ENCODE peak calls at places on chromosomes 16 and 17, in ten cellular contexts. F, O, Y, P, G, J, X, E, N and D are unnamed samples.

GRCh38 chr16:67311607-67312449 is 14.7 kb downstream of the KCTD19 start:
- DNase-seq in F (no peak), O (no peak), Y (peak), P (no peak), G (peak), J (no peak), X (peak), E (no peak), N (peak), D (peak)

GRCh38 chr17:77833769-77834168 is 124.7 kb upstream of the TNRC6C start:
- DNase-seq in F (no peak), O (no peak), Y (no peak), P (no peak), G (no peak), J (no peak), X (peak), E (no peak), N (no peak), D (no peak)

GRCh38 chr17:1228752-1229353 is 41.4 kb upstream of the BHLHA9 start:
- DNase-seq in F (peak), O (no peak), Y (no peak), P (no peak), G (no peak), J (no peak), X (no peak), E (no peak), N (no peak), D (no peak)

GRCh38 chr16:80459331-80459777 is 81.4 kb upstream of the DYNLRB2 start:
- DNase-seq in F (no peak), O (no peak), Y (no peak), P (no peak), G (no peak), J (no peak), X (no peak), E (no peak), N (no peak), D (no peak)

GRCh38 chr17:17994271-17994670 is 21.6 kb downstream of the DRC3 start:
- DNase-seq in F (peak), O (no peak), Y (no peak), P (peak), G (no peak), J (no peak), X (no peak), E (no peak), N (peak), D (peak)

GRCh38 chr16:26963109-26963508 is 103.6 kb upstream of the C16orf82 start:
- DNase-seq in F (peak), O (no peak), Y (no peak), P (no peak), G (no peak), J (no peak), X (no peak), E (no peak), N (peak), D (peak)

GRCh38 chr17:29136998-29137730 is 43.0 kb downstream of the MYO18A start:
- DNase-seq in F (no peak), O (no peak), Y (no peak), P (no peak), G (no peak), J (no peak), X (no peak), E (no peak), N (peak), D (no peak)

GRCh38 chr17:77649717-77650211 is 308.7 kb upstream of the TNRC6C start:
- DNase-seq in F (no peak), O (no peak), Y (peak), P (no peak), G (no peak), J (no peak), X (no peak), E (no peak), N (no peak), D (peak)

GRCh38 chr16:19068237-19068815 is 912 bp downstream of the COQ7 start:
- DNase-seq in F (no peak), O (no peak), Y (no peak), P (no peak), G (no peak), J (no peak), X (no peak), E (no peak), N (no peak), D (no peak)

GRCh38 chr16:931651-932500 is 38.9 kb downstream of the LMF1 start:
- DNase-seq in F (no peak), O (no peak), Y (no peak), P (no peak), G (no peak), J (no peak), X (no peak), E (no peak), N (no peak), D (no peak)

GRCh38 chr17:48056879-48057278 is 8.7 kb downstream of the NFE2L1 start:
- DNase-seq in F (no peak), O (no peak), Y (no peak), P (no peak), G (no peak), J (no peak), X (no peak), E (no peak), N (no peak), D (no peak)

GRCh38 chr16:78768723-78769122 is 669.3 kb downstream of the WWOX start:
- DNase-seq in F (no peak), O (no peak), Y (no peak), P (no peak), G (peak), J (no peak), X (no peak), E (no peak), N (peak), D (no peak)

GRCh38 chr16:84061236-84061830 is 18.7 kb upstream of the SLC38A8 start:
- DNase-seq in F (no peak), O (no peak), Y (no peak), P (no peak), G (no peak), J (no peak), X (no peak), E (no peak), N (no peak), D (no peak)

GRCh38 chr16:89712476-89712805 is 8.3 kb downstream of the VPS9D1 start:
- DNase-seq in F (peak), O (no peak), Y (no peak), P (no peak), G (no peak), J (no peak), X (no peak), E (no peak), N (no peak), D (peak)

GRCh38 chr17:6160188-6160555 is 90.0 kb downstream of the WSCD1 start:
- DNase-seq in F (no peak), O (no peak), Y (no peak), P (no peak), G (no peak), J (no peak), X (no peak), E (no peak), N (no peak), D (no peak)

GRCh38 chr17:78230252-78230962 is 1.0 kb upstream of the TMEM235 start:
- DNase-seq in F (peak), O (no peak), Y (no peak), P (no peak), G (no peak), J (no peak), X (no peak), E (no peak), N (no peak), D (no peak)

GRCh38 chr17:44363613-44364159 is at the start of gene FAM171A2:
- DNase-seq in F (peak), O (no peak), Y (no peak), P (no peak), G (peak), J (no peak), X (peak), E (no peak), N (peak), D (peak)

GRCh38 chr16:735982-736453 is 4.8 kb downstream of the CIAO3 start:
- DNase-seq in F (peak), O (no peak), Y (no peak), P (no peak), G (no peak), J (no peak), X (no peak), E (no peak), N (peak), D (no peak)

GRCh38 chr16:14303182-14303618 is 232.1 kb downstream of the MRTFB start:
- DNase-seq in F (peak), O (no peak), Y (no peak), P (no peak), G (no peak), J (no peak), X (no peak), E (no peak), N (no peak), D (no peak)

GRCh38 chr17:4525691-4526397 is 27.2 kb downstream of the SPNS2 start:
- DNase-seq in F (no peak), O (no peak), Y (no peak), P (no peak), G (no peak), J (no peak), X (no peak), E (no peak), N (no peak), D (no peak)

GRCh38 chr17:42285346-42286050 is 2.8 kb upstream of the STAT5A start:
- DNase-seq in F (no peak), O (no peak), Y (no peak), P (no peak), G (no peak), J (no peak), X (no peak), E (no peak), N (no peak), D (no peak)

GRCh38 chr17:43457362-43457692 is 26.4 kb upstream of the DHX8 start:
- DNase-seq in F (no peak), O (no peak), Y (no peak), P (no peak), G (no peak), J (no peak), X (no peak), E (no peak), N (no peak), D (no peak)

GRCh38 chr17:28828294-28829040 is 14.1 kb downstream of the FAM222B start:
- DNase-seq in F (no peak), O (no peak), Y (no peak), P (no peak), G (no peak), J (no peak), X (peak), E (no peak), N (no peak), D (no peak)

GRCh38 chr17:41772586-41773189 is 13.8 kb downstream of the JUP start:
- DNase-seq in F (no peak), O (no peak), Y (no peak), P (no peak), G (no peak), J (no peak), X (no peak), E (no peak), N (no peak), D (no peak)

GRCh38 chr16:11256657-11257130 is 690 bp upstream of the SOCS1 start:
- DNase-seq in F (no peak), O (no peak), Y (no peak), P (no peak), G (no peak), J (peak), X (peak), E (no peak), N (peak), D (peak)

GRCh38 chr17:4318596-4318995 is 47.9 kb downstream of the UBE2G1 start:
- DNase-seq in F (no peak), O (no peak), Y (no peak), P (no peak), G (no peak), J (no peak), X (no peak), E (no peak), N (no peak), D (no peak)